ENCODE peak calls at places on chromosomes 16 and 17, in six cellular contexts. One of them, this sample, is unnamed.
A peak's percentile ranks its signal among the peaks of the same experiment; 100 is the strongest.

GRCh38 chr17:41919165-41919817 is 540 bp upstream of the ACLY start:
- DNase-seq in right atrium auricular region: no peak
- DNase-seq in AG09309: peak; percentile 25
- DNase-seq in WTC11: peak; percentile 67
- DNase-seq in natural killer cell: no peak
- DNase-seq in ovary: no peak
- DNase-seq in this sample: no peak

GRCh38 chr17:49549691-49550678 is 25.7 kb upstream of the NXPH3 start:
- DNase-seq in right atrium auricular region: no peak
- DNase-seq in WTC11: no peak
- DNase-seq in natural killer cell: no peak
- DNase-seq in ovary: no peak
- DNase-seq in AG09309: no peak
- DNase-seq in this sample: no peak

GRCh38 chr16:31196324-31197088 is 6.1 kb downstream of the PYCARD start:
- DNase-seq in AG09309: no peak
- DNase-seq in natural killer cell: no peak
- DNase-seq in WTC11: no peak
- DNase-seq in ovary: no peak
- DNase-seq in right atrium auricular region: no peak
- DNase-seq in this sample: no peak

GRCh38 chr16:80327740-80328139 is 213.1 kb upstream of the DYNLRB2 start:
- DNase-seq in ovary: no peak
- DNase-seq in WTC11: no peak
- DNase-seq in natural killer cell: no peak
- DNase-seq in right atrium auricular region: no peak
- DNase-seq in AG09309: no peak
- DNase-seq in this sample: no peak

GRCh38 chr17:47694818-47695663 is 1.1 kb downstream of the TBKBP1 start:
- DNase-seq in AG09309: no peak
- DNase-seq in right atrium auricular region: peak; percentile 76
- DNase-seq in natural killer cell: no peak
- DNase-seq in WTC11: no peak
- DNase-seq in ovary: peak; percentile 66
- DNase-seq in this sample: no peak

GRCh38 chr16:70476272-70477020 is 22.1 kb downstream of the FCSK start:
- DNase-seq in AG09309: peak; percentile 23
- DNase-seq in ovary: no peak
- DNase-seq in right atrium auricular region: no peak
- DNase-seq in WTC11: no peak
- DNase-seq in natural killer cell: no peak
- DNase-seq in this sample: no peak

GRCh38 chr17:69609495-69610315 is 195.2 kb downstream of the MAP2K6 start:
- DNase-seq in natural killer cell: no peak
- DNase-seq in AG09309: peak; percentile 10
- DNase-seq in ovary: no peak
- DNase-seq in WTC11: peak; percentile 41
- DNase-seq in right atrium auricular region: no peak
- DNase-seq in this sample: no peak

GRCh38 chr16:82808036-82808435 is 181.3 kb downstream of the CDH13 start:
- DNase-seq in natural killer cell: no peak
- DNase-seq in ovary: no peak
- DNase-seq in right atrium auricular region: no peak
- DNase-seq in AG09309: no peak
- DNase-seq in WTC11: no peak
- DNase-seq in this sample: no peak

GRCh38 chr17:81926451-81927144 is 937 bp downstream of the MAFG start:
- DNase-seq in WTC11: peak; percentile 65
- DNase-seq in AG09309: peak; percentile 35
- DNase-seq in right atrium auricular region: peak; percentile 89
- DNase-seq in ovary: peak; percentile 75
- DNase-seq in natural killer cell: peak; percentile 45
- DNase-seq in this sample: peak; percentile 55

GRCh38 chr17:47276868-47277267 is 23.2 kb downstream of the ITGB3 start:
- DNase-seq in right atrium auricular region: peak; percentile 87
- DNase-seq in natural killer cell: no peak
- DNase-seq in ovary: peak; percentile 66
- DNase-seq in WTC11: peak; percentile 42
- DNase-seq in AG09309: peak; percentile 68
- DNase-seq in this sample: no peak

GRCh38 chr17:77425791-77426641 is 285.2 kb downstream of the SEC14L1 start:
- DNase-seq in WTC11: no peak
- DNase-seq in right atrium auricular region: no peak
- DNase-seq in natural killer cell: peak; percentile 51
- DNase-seq in AG09309: no peak
- DNase-seq in ovary: peak; percentile 79
- DNase-seq in this sample: no peak

GRCh38 chr17:11238710-11239109 is 2.3 kb upstream of the SHISA6 start:
- DNase-seq in right atrium auricular region: no peak
- DNase-seq in WTC11: no peak
- DNase-seq in ovary: no peak
- DNase-seq in natural killer cell: no peak
- DNase-seq in AG09309: no peak
- DNase-seq in this sample: no peak

GRCh38 chr16:2953706-2954105 is 10.4 kb upstream of the KREMEN2 start:
- DNase-seq in AG09309: no peak
- DNase-seq in WTC11: no peak
- DNase-seq in natural killer cell: no peak
- DNase-seq in right atrium auricular region: no peak
- DNase-seq in ovary: no peak
- DNase-seq in this sample: no peak

GRCh38 chr16:51132484-51132883 is 18.6 kb downstream of the SALL1 start:
- DNase-seq in AG09309: no peak
- DNase-seq in right atrium auricular region: no peak
- DNase-seq in ovary: no peak
- DNase-seq in WTC11: no peak
- DNase-seq in natural killer cell: no peak
- DNase-seq in this sample: no peak

GRCh38 chr17:80106176-80106575 is 4.8 kb downstream of the GAA start:
- DNase-seq in AG09309: no peak
- DNase-seq in WTC11: no peak
- DNase-seq in ovary: no peak
- DNase-seq in right atrium auricular region: no peak
- DNase-seq in natural killer cell: no peak
- DNase-seq in this sample: no peak

GRCh38 chr16:14436410-14436955 is 193.6 kb downstream of the PARN start:
- DNase-seq in natural killer cell: no peak
- DNase-seq in AG09309: no peak
- DNase-seq in right atrium auricular region: no peak
- DNase-seq in WTC11: no peak
- DNase-seq in ovary: no peak
- DNase-seq in this sample: no peak

GRCh38 chr17:21397341-21398050 is 21.3 kb downstream of the KCNJ12 start:
- DNase-seq in ovary: peak; percentile 54
- DNase-seq in AG09309: peak; percentile 38
- DNase-seq in natural killer cell: no peak
- DNase-seq in WTC11: no peak
- DNase-seq in right atrium auricular region: no peak
- DNase-seq in this sample: no peak

GRCh38 chr16:85570735-85571562 is 42.2 kb upstream of the GSE1 start:
- DNase-seq in right atrium auricular region: no peak
- DNase-seq in AG09309: no peak
- DNase-seq in WTC11: no peak
- DNase-seq in natural killer cell: peak; percentile 69
- DNase-seq in ovary: no peak
- DNase-seq in this sample: no peak

GRCh38 chr17:56440391-56440790 is 153.1 kb upstream of the NOG start:
- DNase-seq in WTC11: no peak
- DNase-seq in AG09309: no peak
- DNase-seq in natural killer cell: no peak
- DNase-seq in ovary: no peak
- DNase-seq in right atrium auricular region: no peak
- DNase-seq in this sample: no peak

GRCh38 chr17:49913226-49914095 is 55.5 kb upstream of the DLX4 start:
- DNase-seq in WTC11: no peak
- DNase-seq in right atrium auricular region: no peak
- DNase-seq in natural killer cell: no peak
- DNase-seq in ovary: no peak
- DNase-seq in AG09309: peak; percentile 1
- DNase-seq in this sample: no peak

GRCh38 chr16:85164838-85165516 is 52.7 kb upstream of the CIBAR2 start:
- DNase-seq in right atrium auricular region: peak; percentile 81
- DNase-seq in WTC11: no peak
- DNase-seq in natural killer cell: no peak
- DNase-seq in ovary: peak; percentile 59
- DNase-seq in AG09309: no peak
- DNase-seq in this sample: no peak

DNA sequence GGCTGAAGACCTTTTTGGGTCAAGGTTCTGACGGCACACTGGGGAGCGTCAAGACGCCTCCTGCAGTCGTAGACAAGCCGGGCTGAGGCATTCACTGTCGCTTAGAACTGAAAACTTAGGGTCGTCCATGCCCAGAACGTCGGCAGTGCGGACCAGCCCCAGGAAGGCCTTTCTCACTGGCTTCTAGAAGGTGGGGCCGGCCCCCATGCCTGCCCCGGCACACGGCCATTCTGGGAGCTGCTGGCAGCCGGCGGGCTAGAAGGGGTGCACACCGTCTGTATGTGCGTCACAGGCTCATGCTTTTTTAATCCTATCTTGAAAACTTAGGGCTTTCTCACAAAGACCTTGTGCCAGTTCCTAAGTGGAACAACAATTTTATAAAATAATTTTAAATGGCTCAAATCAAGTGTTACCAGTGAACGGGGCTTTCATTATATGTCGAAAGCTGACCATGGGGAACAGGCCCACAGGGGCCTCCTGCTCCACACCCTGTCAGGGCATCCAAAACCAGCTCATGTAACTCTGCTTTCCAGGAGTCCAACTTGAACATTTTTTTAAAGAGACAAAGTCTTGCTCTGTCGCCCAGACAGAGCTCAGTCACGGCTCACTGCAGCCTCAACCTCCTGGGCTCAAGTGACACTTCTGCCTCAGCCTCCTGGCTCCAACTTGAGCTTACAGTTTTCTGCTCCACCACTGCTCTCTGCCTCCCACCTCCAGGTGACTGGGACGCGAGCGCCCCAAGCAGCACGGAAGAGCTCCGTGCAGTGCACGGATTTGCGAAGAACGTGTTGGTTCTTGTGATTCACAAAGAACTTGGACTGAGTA is 111.2 kb downstream of the ANKRD11 start:
- DNase-seq in ovary: no peak
- DNase-seq in right atrium auricular region: no peak
- DNase-seq in WTC11: no peak
- DNase-seq in natural killer cell: no peak
- DNase-seq in AG09309: no peak
- DNase-seq in this sample: no peak
- TF ChIP-seq CTCF in ovary: no peak
- TF ChIP-seq CTCF in right atrium auricular region: no peak
- TF ChIP-seq CTCF in WTC11: no peak
- TF ChIP-seq CTCF in natural killer cell: no peak
- TF ChIP-seq CTCF in AG09309: no peak
- TF ChIP-seq CTCF in this sample: no peak

GRCh38 chr16:17970816-17971291 is 365.7 kb downstream of the NPIPA8 start:
- DNase-seq in right atrium auricular region: peak; percentile 59
- DNase-seq in ovary: no peak
- DNase-seq in natural killer cell: no peak
- DNase-seq in AG09309: no peak
- DNase-seq in WTC11: no peak
- DNase-seq in this sample: no peak
- TF ChIP-seq CTCF in right atrium auricular region: no peak
- TF ChIP-seq CTCF in ovary: no peak
- TF ChIP-seq CTCF in natural killer cell: no peak
- TF ChIP-seq CTCF in AG09309: no peak
- TF ChIP-seq CTCF in WTC11: no peak
- TF ChIP-seq CTCF in this sample: no peak

DNA sequence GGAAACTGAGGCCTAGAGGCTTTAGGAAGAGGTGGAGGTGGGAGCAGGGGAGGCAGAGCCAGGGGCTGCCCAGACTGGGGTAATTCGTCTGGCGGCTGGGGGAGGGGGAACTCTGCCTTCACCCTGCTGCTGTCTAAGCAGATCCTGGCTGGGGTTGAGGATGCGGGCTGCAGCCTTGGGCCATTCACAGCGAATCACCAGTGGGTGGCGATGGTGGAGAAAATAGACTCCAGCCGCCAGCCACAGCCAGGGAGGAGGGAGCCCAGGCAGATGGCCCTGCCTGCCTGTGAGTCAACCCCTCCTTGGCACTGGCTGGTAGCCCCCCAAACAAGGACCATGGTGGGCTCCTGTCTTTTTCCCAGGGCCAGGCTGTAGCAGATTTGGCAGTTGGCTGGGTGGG is 41.7 kb upstream of the CDH5 start:
- DNase-seq in WTC11: peak; percentile 74
- DNase-seq in natural killer cell: no peak
- DNase-seq in right atrium auricular region: no peak
- DNase-seq in ovary: no peak
- DNase-seq in AG09309: no peak
- DNase-seq in this sample: no peak
- TF ChIP-seq CTCF in WTC11: no peak
- TF ChIP-seq CTCF in natural killer cell: no peak
- TF ChIP-seq CTCF in right atrium auricular region: no peak
- TF ChIP-seq CTCF in ovary: no peak
- TF ChIP-seq CTCF in AG09309: peak; percentile 17
- TF ChIP-seq CTCF in this sample: peak; percentile 40

GRCh38 chr16:19115148-19116021 is 1.6 kb downstream of the ITPRIPL2 start:
- DNase-seq in AG09309: no peak
- DNase-seq in right atrium auricular region: no peak
- DNase-seq in natural killer cell: no peak
- DNase-seq in WTC11: peak; percentile 67
- DNase-seq in ovary: no peak
- DNase-seq in this sample: no peak

GRCh38 chr16:19116711-19117449 is 3.1 kb downstream of the ITPRIPL2 start:
- DNase-seq in AG09309: no peak
- DNase-seq in right atrium auricular region: no peak
- DNase-seq in natural killer cell: no peak
- DNase-seq in WTC11: no peak
- DNase-seq in ovary: no peak
- DNase-seq in this sample: no peak

GRCh38 chr16:19110537-19111391 is 3.0 kb upstream of the ITPRIPL2 start:
- DNase-seq in ovary: no peak
- DNase-seq in AG09309: no peak
- DNase-seq in WTC11: no peak
- DNase-seq in right atrium auricular region: no peak
- DNase-seq in natural killer cell: no peak
- DNase-seq in this sample: no peak

GRCh38 chr16:19113577-19114358 is at the start of gene ITPRIPL2:
- DNase-seq in WTC11: peak; percentile 58
- DNase-seq in natural killer cell: no peak
- DNase-seq in right atrium auricular region: peak; percentile 90
- DNase-seq in ovary: peak; percentile 85
- DNase-seq in AG09309: peak; percentile 69
- DNase-seq in this sample: peak; percentile 29

DNA sequence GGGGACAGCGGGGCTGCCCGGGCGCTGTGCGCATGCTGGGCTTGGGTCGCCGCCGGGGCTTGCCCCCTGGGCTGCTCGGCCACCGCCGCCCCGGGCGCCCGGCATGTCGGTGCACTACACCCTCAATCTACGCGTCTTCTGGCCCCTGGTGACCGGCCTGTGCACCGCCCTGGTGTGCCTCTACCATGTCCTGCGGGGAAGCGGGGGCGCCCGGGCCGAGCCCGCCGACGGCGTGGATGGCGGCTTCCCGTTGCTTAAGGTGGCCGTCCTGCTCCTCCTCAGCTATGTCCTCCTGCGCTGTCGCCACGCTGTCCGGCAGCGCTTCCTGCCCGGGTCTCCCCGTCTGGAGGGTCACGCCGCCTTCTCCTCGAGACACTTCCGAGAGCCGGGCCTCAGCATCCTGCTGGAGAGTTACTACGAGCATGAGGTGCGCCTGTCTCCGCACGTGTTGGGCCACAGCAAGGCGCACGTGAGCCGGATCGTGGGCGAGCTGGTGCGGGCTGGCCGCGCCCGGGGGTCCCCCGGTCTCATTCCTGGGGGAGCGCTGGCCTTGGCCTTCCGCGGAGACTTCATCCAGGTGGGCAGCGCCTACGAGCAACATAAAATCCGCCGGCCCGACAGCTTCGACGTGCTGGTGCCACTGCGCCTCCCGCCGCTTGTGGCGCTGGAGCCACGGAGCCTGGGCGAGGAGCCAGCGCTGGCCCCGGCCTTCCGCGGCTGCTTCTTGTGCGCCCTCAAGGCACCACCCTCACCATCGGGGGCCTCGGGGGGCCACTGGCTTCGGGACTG is 789 bp downstream of the ITPRIPL2 start:
- DNase-seq in WTC11: peak; percentile 56
- DNase-seq in right atrium auricular region: peak; percentile 74
- DNase-seq in AG09309: no peak
- DNase-seq in ovary: peak; percentile 76
- DNase-seq in natural killer cell: no peak
- DNase-seq in this sample: peak; percentile 29
- TF ChIP-seq CTCF in WTC11: no peak
- TF ChIP-seq CTCF in right atrium auricular region: peak; percentile 11
- TF ChIP-seq CTCF in AG09309: no peak
- TF ChIP-seq CTCF in ovary: peak; percentile 4
- TF ChIP-seq CTCF in natural killer cell: no peak
- TF ChIP-seq CTCF in this sample: no peak